ENCODE peak calls at places on chromosomes 13 and 19, in five cellular contexts. T is sigmoid colon, Z is HCT116, H is NCI-H526 treated with DMSO at 0.1 percent for 48 hours, N is pancreas. K is an unnamed sample.
A peak's percentile ranks its signal among the peaks of the same experiment; 100 is the strongest.

GRCh38 chr13:100721885-100722512 is 47.4 kb upstream of the TMTC4 start:
- DNase-seq in N (peak; percentile 54), H (peak; percentile 36), T (no peak), Z (peak; percentile 37), K (no peak)

GRCh38 chr13:69553976-69554375 is 553.6 kb upstream of the ATXN8OS start:
- DNase-seq in Z (no peak), N (no peak), H (no peak), T (no peak), K (no peak)

GRCh38 chr13:32587014-32587773 is 942 bp downstream of the PDS5B start:
- DNase-seq in H (peak; percentile 76), T (peak; percentile 89), N (peak; percentile 78), Z (peak; percentile 16), K (peak; percentile 63)

GRCh38 chr13:34867590-34867989 is 74.5 kb upstream of the NBEA start:
- DNase-seq in Z (no peak), N (no peak), T (no peak), H (no peak), K (no peak)

GRCh38 chr13:23753523-23753922 is 135.7 kb downstream of the MIPEP start:
- DNase-seq in N (no peak), T (no peak), H (no peak), Z (no peak), K (no peak)

GRCh38 chr19:19105365-19106060 is 32.8 kb downstream of the TMEM161A start:
- DNase-seq in H (peak; percentile 61), N (no peak), Z (peak; percentile 53), T (peak; percentile 76), K (peak; percentile 69)

GRCh38 chr19:18280247-18281081 is 958 bp downstream of the JUND start:
- DNase-seq in H (peak; percentile 22), T (peak; percentile 93), N (peak; percentile 82), Z (no peak), K (peak; percentile 84)

GRCh38 chr19:7013678-7014077 is 7.6 kb downstream of the MBD3L2B start:
- DNase-seq in Z (no peak), H (no peak), N (no peak), T (no peak), K (no peak)

GRCh38 chr19:39539165-39539518 is 819 bp downstream of the EID2 start:
- DNase-seq in H (no peak), Z (no peak), N (no peak), T (no peak), K (no peak)

GRCh38 chr13:33251131-33251629 is 34.4 kb downstream of the STARD13 start:
- DNase-seq in H (no peak), Z (peak; percentile 31), N (no peak), T (peak; percentile 72), K (no peak)

GRCh38 chr13:89380101-89380500 is 1708.9 kb downstream of the SLITRK5 start:
- DNase-seq in N (no peak), H (peak; percentile 11), Z (peak; percentile 4), T (no peak), K (no peak)

GRCh38 chr13:99034333-99035085 is 56.6 kb upstream of the DOCK9 start:
- DNase-seq in N (no peak), T (no peak), Z (no peak), H (no peak), K (no peak)

GRCh38 chr19:13169769-13170168 is 19.6 kb downstream of the IER2 start:
- DNase-seq in Z (peak; percentile 91), N (peak; percentile 48), T (no peak), H (no peak), K (peak; percentile 43)

GRCh38 chr19:40673377-40673776 is 17.1 kb downstream of the NUMBL start:
- DNase-seq in N (no peak), T (no peak), H (no peak), Z (no peak), K (no peak)

GRCh38 chr19:4139614-4140236 is 13.7 kb upstream of the CREB3L3 start:
- DNase-seq in Z (peak; percentile 71), N (peak; percentile 62), T (peak; percentile 82), H (no peak), K (peak; percentile 85)

GRCh38 chr19:6232567-6232966 is 47.2 kb downstream of the MLLT1 start:
- DNase-seq in H (no peak), Z (no peak), T (no peak), N (peak; percentile 13), K (no peak)

GRCh38 chr13:51444922-51445321 is 7.9 kb downstream of the INTS6 start:
- DNase-seq in H (no peak), T (no peak), N (no peak), Z (peak; percentile 15), K (no peak)

GRCh38 chr19:6501740-6502648 is at the start of gene TUBB4A:
- DNase-seq in T (no peak), H (no peak), N (no peak), Z (no peak), K (no peak)

GRCh38 chr13:73816702-73817101 is 317.5 kb downstream of the KLF12 start:
- DNase-seq in Z (peak; percentile 2), H (no peak), T (no peak), N (no peak), K (no peak)

GRCh38 chr19:32969549-32969948 is 2.2 kb downstream of the CEP89 start:
- DNase-seq in H (no peak), Z (no peak), N (no peak), T (peak; percentile 53), K (no peak)

GRCh38 chr19:31139871-31140505 is 209.2 kb downstream of the TSHZ3 start:
- DNase-seq in Z (no peak), H (no peak), T (no peak), N (no peak), K (no peak)

GRCh38 chr13:101150998-101151397 is 265.3 kb downstream of the NALCN start:
- DNase-seq in H (no peak), N (no peak), Z (no peak), T (no peak), K (no peak)

GRCh38 chr13:61414136-61414535 is 1.5 kb downstream of the PCDH20 start:
- DNase-seq in N (no peak), H (no peak), Z (no peak), T (no peak), K (peak; percentile 3)

GRCh38 chr13:102017248-102017647 is 384.6 kb downstream of the FGF14 start:
- DNase-seq in N (no peak), Z (no peak), T (no peak), H (no peak), K (no peak)

GRCh38 chr19:7868671-7869452 is 5.3 kb downstream of the PRR36 start:
- DNase-seq in Z (peak; percentile 92), N (peak; percentile 90), H (no peak), T (no peak), K (peak; percentile 81)

GRCh38 chr19:12015753-12016116 is 19.7 kb downstream of the ZNF433 start:
- DNase-seq in T (no peak), N (no peak), Z (no peak), H (no peak), K (no peak)

GRCh38 chr13:114078501-114079451 is 53.6 kb downstream of the RASA3 start:
- DNase-seq in N (peak; percentile 12), H (no peak), Z (no peak), T (peak; percentile 71), K (peak; percentile 60)

GRCh38 chr19:47363758-47364529 is 14.8 kb downstream of the DHX34 start:
- DNase-seq in N (no peak), Z (no peak), H (no peak), T (no peak), K (no peak)

GRCh38 chr19:19657397-19657783 is 6.1 kb downstream of the ATP13A1 start:
- DNase-seq in H (no peak), Z (no peak), T (no peak), N (no peak), K (peak; percentile 5)

GRCh38 chr19:16206046-16206605 is 8.4 kb downstream of the AP1M1 start:
- DNase-seq in H (no peak), T (peak; percentile 59), Z (no peak), N (no peak), K (no peak)

GRCh38 chr19:48969276-48970138 is 4.4 kb downstream of the FTL start:
- DNase-seq in H (no peak), Z (no peak), N (peak; percentile 26), T (peak; percentile 61), K (no peak)

GRCh38 chr19:7851623-7852500 is 21.8 kb downstream of the EVI5L start:
- DNase-seq in Z (no peak), H (no peak), T (no peak), N (peak; percentile 18), K (no peak)

GRCh38 chr13:49238621-49239020 is 9.1 kb upstream of the CDADC1 start:
- DNase-seq in N (no peak), H (no peak), Z (no peak), T (no peak), K (no peak)

GRCh38 chr19:18287836-18288772 is 6.7 kb upstream of the JUND start:
- DNase-seq in H (no peak), Z (no peak), N (no peak), T (no peak), K (no peak)

GRCh38 chr13:96089749-96090239 is at the start of gene HS6ST3:
- DNase-seq in T (no peak), N (peak; percentile 82), H (peak; percentile 92), Z (peak; percentile 10), K (peak; percentile 11)

GRCh38 chr13:31951215-31951678 is 80.3 kb upstream of the FRY start:
- DNase-seq in T (peak; percentile 72), H (no peak), Z (no peak), N (peak; percentile 68), K (peak; percentile 69)

GRCh38 chr13:42354246-42355117 is 82.5 kb downstream of the AKAP11 start:
- DNase-seq in H (no peak), T (no peak), Z (no peak), N (no peak), K (no peak)

GRCh38 chr19:42554046-42554575 is 25.8 kb upstream of the CEACAM1 start:
- DNase-seq in Z (no peak), N (no peak), H (no peak), T (no peak), K (no peak)

GRCh38 chr19:35673121-35673804 is 6.9 kb downstream of the UPK1A start:
- DNase-seq in H (peak; percentile 43), T (peak; percentile 64), Z (peak; percentile 53), N (no peak), K (no peak)